ENCODE peak calls at places on chromosome 11, in ten cellular contexts. D is IMR-90; M is aorta; L is MM.1S; T is SJSA1; W is DND-41; A is thyroid gland; G is naive thymus-derived CD4-positive, alpha-beta T cell; V is fibroblast of lung; F is GM12878. R is an unnamed sample. For H3K9me3, the result is how much of the 10 kb centered on the place peaks cover.

GRCh38 chr11:92272651-92273050 is 48.0 kb downstream of the FAT3 start:
- DNase-seq in V (no peak), M (no peak), W (no peak), T (no peak), L (no peak), D (no peak), G (no peak), A (no peak), F (no peak), R (no peak)

GRCh38 chr11:66789097-66789890 is 53.9 kb upstream of the RCE1 start:
- DNase-seq in G (no peak), F (no peak), A (no peak), W (no peak), M (no peak), V (no peak), L (no peak), D (peak), T (no peak), R (no peak)

GRCh38 chr11:59680287-59681154 is 11.7 kb upstream of the PATL1 start:
- DNase-seq in M (peak), W (peak), V (peak), G (peak), F (peak), A (peak), D (peak), L (peak), T (peak), R (peak)

GRCh38 chr11:45596571-45596970 is 68.9 kb downstream of the CHST1 start:
- DNase-seq in V (no peak), F (no peak), L (no peak), W (no peak), D (no peak), G (no peak), T (no peak), M (no peak), A (no peak), R (no peak)

GRCh38 chr11:20261526-20261925 is 101.3 kb upstream of the DBX1 start:
- DNase-seq in T (no peak), F (no peak), A (no peak), W (no peak), M (no peak), G (no peak), V (no peak), L (no peak), D (peak), R (no peak)

GRCh38 chr11:16925495-16926065 is 88.6 kb downstream of the PLEKHA7 start:
- DNase-seq in D (no peak), T (no peak), A (peak), V (peak), F (no peak), M (peak), G (no peak), W (no peak), L (peak), R (no peak)

GRCh38 chr11:14973621-14974020 is 1.5 kb upstream of the CALCA start:
- DNase-seq in D (peak), M (peak), T (no peak), F (no peak), W (no peak), V (peak), G (no peak), L (no peak), A (peak), R (peak)

GRCh38 chr11:8018742-8019631 is 31.9 kb downstream of the EIF3F start:
- DNase-seq in A (peak), W (no peak), D (peak), T (peak), G (peak), L (peak), M (peak), F (no peak), V (peak), R (peak)

DNA sequence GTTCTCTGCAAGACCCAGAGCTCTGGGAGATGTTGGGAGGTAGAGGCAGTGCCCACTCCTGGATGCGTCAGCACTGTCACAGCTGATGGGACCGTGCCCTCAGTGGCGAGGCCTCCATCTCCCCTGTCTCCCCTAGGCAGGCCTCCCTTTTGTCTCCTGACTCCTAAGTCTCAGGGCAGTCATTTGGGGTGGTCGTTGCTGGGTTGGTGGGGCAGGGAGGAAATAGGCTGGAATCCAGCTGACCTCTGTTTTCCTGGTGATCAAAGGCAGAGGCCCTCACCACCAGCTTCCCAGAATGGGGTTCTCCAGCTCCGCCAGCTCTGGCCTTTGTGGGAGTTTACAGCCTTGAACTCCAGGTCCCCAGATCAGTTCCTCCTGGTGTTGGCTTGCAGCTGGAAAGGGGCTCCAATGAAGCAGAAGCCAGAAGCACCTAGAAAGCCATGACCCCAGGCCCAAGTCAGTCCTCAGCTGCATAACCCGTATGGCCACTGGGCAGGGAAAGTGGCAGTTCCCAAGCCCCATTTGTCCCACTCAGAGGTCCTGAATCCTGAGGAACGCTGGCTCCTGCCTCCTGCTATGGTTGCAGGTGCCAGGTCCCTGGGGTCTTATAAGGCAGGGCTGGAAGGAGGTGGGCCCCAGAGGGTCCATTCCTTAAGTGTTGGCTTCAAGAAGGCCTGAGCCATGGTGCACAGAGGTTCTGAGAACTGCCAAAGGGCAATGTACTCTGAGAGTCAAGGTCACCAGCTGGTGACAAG is 7.3 kb upstream of the FXYD2 start:
- DNase-seq in V (no peak), M (no peak), L (no peak), D (no peak), F (no peak), T (no peak), W (no peak), G (no peak), A (no peak), R (no peak)
- H3K27ac ChIP-seq in V (no peak), M (no peak), L (no peak), D (no peak), F (no peak), T (no peak), W (peak), G (no peak), A (no peak), R (no peak)

GRCh38 chr11:83071641-83072591 is at the start of gene RAB30:
- DNase-seq in W (peak), G (peak), V (peak), L (peak), T (peak), A (peak), F (peak), D (peak), M (peak), R (peak)

GRCh38 chr11:83070878-83071640 is 638 bp downstream of the RAB30 start:
- DNase-seq in M (peak), T (no peak), G (peak), L (no peak), W (no peak), V (peak), A (peak), D (peak), F (no peak), R (peak)

GRCh38 chr11:83072689-83073242 is 1.1 kb upstream of the RAB30 start:
- DNase-seq in L (no peak), M (no peak), W (peak), A (no peak), D (no peak), G (no peak), V (no peak), F (no peak), T (no peak), R (no peak)

GRCh38 chr11:83073884-83074283 is 2.2 kb upstream of the RAB30 start:
- DNase-seq in L (no peak), A (no peak), V (no peak), M (no peak), W (no peak), G (no peak), D (no peak), T (no peak), F (no peak), R (no peak)

DNA sequence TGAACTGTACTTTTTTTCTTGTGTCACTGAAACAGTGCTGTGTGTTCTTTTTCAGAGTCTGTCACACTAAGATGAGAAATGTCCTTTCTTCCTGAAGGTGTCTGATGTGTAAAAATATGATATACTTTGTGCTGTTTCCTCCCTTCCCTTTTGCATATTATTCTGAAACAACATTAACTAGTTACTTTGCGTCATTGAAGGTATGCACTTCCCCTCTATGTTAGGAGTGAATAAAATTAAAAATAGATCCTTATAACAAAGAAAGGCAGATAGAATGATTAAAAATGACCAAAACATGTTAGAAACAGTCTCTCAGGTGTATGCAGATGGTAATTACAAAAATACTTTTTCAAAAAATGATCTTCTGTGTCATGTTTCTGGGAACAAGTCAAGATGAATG is 1.6 kb upstream of the RAB30 start:
- DNase-seq in M (no peak), L (no peak), W (no peak), F (no peak), T (no peak), A (no peak), D (no peak), G (no peak), V (no peak), R (no peak)
- H3K4me3 ChIP-seq in M (no peak), L (peak), W (peak), F (peak), T (no peak), A (peak), D (no peak), G (peak), V (peak), R (peak)

GRCh38 chr11:36105743-36106581 is 162.1 kb downstream of the LDLRAD3 start:
- DNase-seq in L (no peak), V (no peak), D (no peak), T (no peak), A (no peak), G (no peak), W (no peak), M (no peak), F (no peak), R (no peak)
- H3K9me3 ChIP-seq in L (under half), V (under half), D (under half), T (under half), A (under half), G (under half), W (under half), M (under half), F (under half), R (under half)

DNA sequence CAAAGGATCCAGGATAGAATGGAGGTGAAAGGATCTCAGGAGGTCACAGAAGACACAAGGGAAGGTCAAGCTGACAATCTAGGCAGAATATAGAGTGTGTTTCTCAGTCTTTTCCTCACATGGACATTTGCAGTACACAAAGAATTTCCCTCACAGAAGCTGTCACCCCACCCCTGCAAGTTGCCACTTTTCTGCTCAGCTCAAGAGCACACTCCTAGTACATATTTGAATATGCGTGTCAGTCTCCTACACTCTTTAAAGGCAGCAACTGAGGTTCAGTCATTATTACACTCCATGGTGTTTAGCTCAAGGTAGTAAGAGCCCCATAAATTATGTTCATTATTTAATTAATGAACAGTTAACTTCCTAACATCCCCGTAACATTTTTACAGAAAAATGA is 59.1 kb downstream of the ETS1 start:
- DNase-seq in M (no peak), V (no peak), W (no peak), G (no peak), A (no peak), T (no peak), F (no peak), D (no peak), L (no peak), R (no peak)
- H3K27ac ChIP-seq in M (no peak), V (no peak), W (peak), G (peak), A (no peak), T (no peak), F (no peak), D (no peak), L (no peak), R (no peak)

GRCh38 chr11:93717501-93717900 is 23.8 kb downstream of the TAF1D start:
- DNase-seq in D (no peak), V (no peak), M (no peak), G (no peak), W (no peak), A (no peak), L (no peak), T (no peak), F (no peak), R (no peak)
- H3K4me3 ChIP-seq in D (no peak), V (no peak), M (no peak), G (no peak), W (no peak), A (no peak), L (no peak), T (no peak), F (no peak), R (no peak)

DNA sequence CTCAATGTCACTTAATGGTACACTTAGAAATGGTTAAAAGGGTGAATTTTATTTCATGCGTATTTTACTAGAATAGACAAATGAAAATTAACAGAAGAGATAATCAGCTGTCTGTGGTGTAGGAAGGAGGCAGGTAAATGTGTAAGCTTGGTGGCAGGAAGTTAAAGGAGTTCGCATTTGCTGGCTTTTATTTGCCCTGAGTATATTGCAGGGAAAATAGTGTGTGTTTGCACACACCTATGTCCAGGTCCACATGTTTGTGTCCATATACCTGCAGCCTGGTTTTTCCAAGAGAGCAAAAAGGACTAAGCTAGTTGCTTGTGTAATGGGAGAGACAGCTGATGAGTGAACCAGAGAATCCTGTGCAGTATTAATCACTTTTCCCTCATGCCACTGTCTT is 16.0 kb downstream of the NTM start:
- DNase-seq in L (no peak), D (no peak), M (no peak), W (no peak), T (no peak), V (no peak), F (no peak), G (no peak), A (no peak), R (no peak)
- H3K9me3 ChIP-seq in L (under half), D (under half), M (under half), W (under half), T (under half), V (under half), F (under half), G (under half), A (under half), R (under half)

GRCh38 chr11:110294509-110294908 is 1.9 kb downstream of the RDX start:
- DNase-seq in F (no peak), L (no peak), W (no peak), A (no peak), M (no peak), D (no peak), G (no peak), V (no peak), T (no peak), R (no peak)
- H3K27ac ChIP-seq in F (peak), L (no peak), W (no peak), A (peak), M (no peak), D (no peak), G (no peak), V (no peak), T (peak), R (no peak)

R was measured in CD8-positive, alpha-beta memory T cell.